ENCODE peak calls at places on chromosomes 6 and 20, in ten cellular contexts. N is WERI-Rb-1; Q is effector memory CD4-positive, alpha-beta T cell; R is endodermal cell; E is right cardiac atrium; G is IMR-90; L is dorsolateral prefrontal cortex; X is fibroblast of lung; C is brain microvascular endothelial cell; H is testis. I is an unnamed sample.

GRCh38 chr6:26141378-26141901 is 54.2 kb downstream of the HFE start:
- DNase-seq in Q (no peak), R (peak), N (no peak), X (no peak), G (no peak), C (no peak), H (peak), E (no peak), L (no peak), I (no peak)

GRCh38 chr6:109237082-109237985 is 142.0 kb downstream of the CEP57L1 start:
- DNase-seq in C (no peak), X (no peak), N (no peak), E (no peak), G (no peak), H (no peak), Q (no peak), L (no peak), R (no peak), I (no peak)

GRCh38 chr6:109308018-109308492 is 74.2 kb downstream of the CD164 start:
- DNase-seq in E (peak), Q (no peak), C (peak), R (no peak), X (peak), N (no peak), H (no peak), L (no peak), G (peak), I (peak)

GRCh38 chr20:57059055-57059617 is 207.3 kb downstream of the BMP7 start:
- DNase-seq in H (no peak), L (no peak), E (no peak), R (no peak), G (no peak), X (no peak), N (no peak), C (no peak), Q (no peak), I (no peak)

GRCh38 chr20:15616626-15617025 is 956.6 kb downstream of the KIF16B start:
- DNase-seq in X (no peak), L (no peak), C (peak), Q (no peak), G (peak), E (no peak), H (no peak), N (no peak), R (no peak), I (no peak)

GRCh38 chr20:45951474-45951873 is 17.0 kb downstream of the PCIF1 start:
- DNase-seq in N (no peak), G (no peak), E (no peak), C (no peak), H (no peak), Q (no peak), R (no peak), L (no peak), X (no peak), I (no peak)

GRCh38 chr6:44223471-44224153 is at the start of gene SLC29A1:
- DNase-seq in N (peak), G (peak), X (peak), C (no peak), Q (peak), L (peak), E (peak), R (peak), H (peak), I (peak)

GRCh38 chr6:154509421-154510143 is 903 bp downstream of the CNKSR3 start:
- DNase-seq in N (peak), R (peak), L (no peak), C (no peak), E (peak), G (no peak), H (peak), X (peak), Q (no peak), I (no peak)

GRCh38 chr6:36884610-36885009 is 1.1 kb upstream of the C6orf89 start:
- DNase-seq in R (no peak), X (no peak), N (no peak), C (no peak), G (no peak), L (no peak), H (no peak), E (no peak), Q (no peak), I (no peak)

GRCh38 chr6:46010270-46010669 is 5.4 kb downstream of the CLIC5 start:
- DNase-seq in C (no peak), N (no peak), L (no peak), R (no peak), X (no peak), H (no peak), Q (no peak), E (no peak), G (no peak), I (no peak)

GRCh38 chr6:121485359-121485809 is 49.9 kb downstream of the GJA1 start:
- DNase-seq in Q (no peak), R (no peak), X (no peak), H (no peak), G (peak), L (no peak), C (no peak), E (no peak), N (no peak), I (no peak)

GRCh38 chr6:34317172-34317477 is 68.3 kb upstream of the SMIM29 start:
- DNase-seq in N (no peak), R (no peak), E (no peak), Q (no peak), H (no peak), G (no peak), C (no peak), L (no peak), X (no peak), I (no peak)

GRCh38 chr6:170000071-170000843 is 248.8 kb downstream of the ERMARD start:
- DNase-seq in C (no peak), E (no peak), G (no peak), Q (no peak), X (no peak), H (no peak), R (no peak), N (no peak), L (peak), I (no peak)

GRCh38 chr20:49712918-49713778 is 530 bp downstream of the B4GALT5 start:
- DNase-seq in L (peak), G (peak), Q (peak), N (peak), E (peak), R (peak), X (no peak), C (no peak), H (peak), I (no peak)

GRCh38 chr6:127186889-127187288 is 68.4 kb downstream of the RSPO3 start:
- DNase-seq in Q (peak), X (no peak), N (peak), C (no peak), E (peak), R (peak), H (peak), G (no peak), L (no peak), I (peak)

GRCh38 chr6:43887340-43887858 is 117.4 kb downstream of the VEGFA start:
- DNase-seq in Q (no peak), R (no peak), N (no peak), E (no peak), X (no peak), G (no peak), H (peak), L (no peak), C (no peak), I (no peak)

DNA sequence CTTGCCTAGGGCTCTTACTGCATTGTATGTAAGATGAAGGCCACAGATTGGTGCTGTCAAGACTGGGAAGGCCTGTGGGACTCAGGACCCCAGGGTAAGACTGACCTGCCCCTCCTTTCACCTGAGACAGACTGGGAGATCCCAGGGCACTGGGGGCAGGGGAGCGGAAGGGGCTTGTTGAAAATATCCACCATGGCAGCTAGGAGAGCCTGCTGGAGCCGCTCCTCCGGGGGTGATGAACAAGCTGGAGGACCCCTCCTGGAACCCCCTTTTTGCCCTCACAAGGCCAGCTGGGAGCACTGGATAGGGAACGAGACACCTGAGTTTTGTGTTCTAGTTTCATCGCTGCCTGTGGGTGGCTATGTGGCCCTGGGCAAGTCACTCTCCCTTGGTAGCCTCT is 9.2 kb upstream of the SDCBP2 start:
- DNase-seq in Q (no peak), L (no peak), N (no peak), G (no peak), H (no peak), R (peak), C (no peak), X (no peak), E (no peak), I (no peak)
- H3K27ac ChIP-seq in Q (no peak), L (no peak), N (no peak), G (no peak), H (no peak), R (no peak), C (no peak), X (no peak), E (peak), I (no peak)

GRCh38 chr6:24489470-24489869 is at the start of gene GPLD1:
- DNase-seq in L (no peak), R (no peak), C (no peak), Q (no peak), N (no peak), X (no peak), H (no peak), G (no peak), E (no peak), I (no peak)
- H3K27ac ChIP-seq in L (no peak), R (no peak), C (no peak), Q (no peak), N (no peak), X (no peak), H (no peak), G (no peak), E (no peak), I (no peak)

GRCh38 chr6:166194885-166195860 is 27.5 kb upstream of the TBXT start:
- DNase-seq in G (no peak), L (no peak), R (peak), C (no peak), H (no peak), Q (no peak), N (no peak), E (peak), X (no peak), I (no peak)
- H3K27ac ChIP-seq in G (no peak), L (no peak), R (no peak), C (no peak), H (no peak), Q (no peak), N (no peak), E (no peak), X (no peak), I (no peak)

DNA sequence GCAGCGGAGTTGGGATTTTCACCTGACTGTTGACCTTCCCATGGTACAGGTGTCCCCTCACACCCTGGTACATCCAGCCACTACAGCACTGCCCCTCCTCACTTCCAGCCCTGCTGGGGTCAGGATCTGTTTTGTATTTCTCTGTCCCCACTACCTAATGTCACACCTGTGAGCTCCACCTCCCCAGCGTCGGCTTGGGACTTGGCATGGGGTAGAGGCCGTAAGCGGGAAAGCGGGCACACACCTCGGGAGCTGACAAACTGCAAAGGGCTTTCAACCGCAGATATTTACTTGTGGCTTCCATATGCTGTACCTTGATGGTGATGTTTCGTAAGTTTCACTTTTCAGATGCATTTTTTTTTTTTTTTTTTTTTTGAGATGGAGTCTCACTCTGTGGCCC is 5.4 kb upstream of the CCN5 start:
- DNase-seq in E (peak), N (no peak), G (no peak), H (no peak), C (no peak), R (no peak), L (no peak), X (no peak), Q (no peak), I (no peak)
- H3K27ac ChIP-seq in E (peak), N (no peak), G (no peak), H (no peak), C (no peak), R (no peak), L (no peak), X (no peak), Q (no peak), I (no peak)

GRCh38 chr20:22288957-22289356 is 295.4 kb downstream of the FOXA2 start:
- DNase-seq in G (no peak), X (no peak), N (no peak), R (no peak), C (no peak), E (no peak), H (no peak), L (no peak), Q (no peak), I (no peak)
- H3K27ac ChIP-seq in G (no peak), X (no peak), N (no peak), R (no peak), C (no peak), E (no peak), H (no peak), L (no peak), Q (no peak), I (no peak)

DNA sequence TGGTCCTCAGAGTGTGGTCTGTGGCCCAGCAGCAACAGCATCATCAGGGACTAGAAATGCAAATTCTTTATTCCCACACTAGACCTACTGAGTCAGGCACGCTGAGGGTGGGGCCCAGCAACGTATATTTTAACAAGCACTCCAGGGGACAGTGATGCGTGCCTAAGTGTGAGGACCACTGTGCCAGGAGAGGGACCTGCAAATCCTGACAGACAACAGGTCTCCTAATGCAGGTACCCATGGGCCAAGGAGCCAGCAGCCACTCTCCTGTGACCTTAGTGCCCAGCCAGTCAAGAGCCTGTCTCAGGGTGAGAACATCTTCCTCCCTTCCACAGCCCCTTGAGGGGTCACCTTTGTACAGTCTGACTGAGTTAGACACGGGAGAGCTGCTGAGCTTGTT is 8.0 kb upstream of the MYLK2 start:
- DNase-seq in N (no peak), X (no peak), L (no peak), R (no peak), H (no peak), C (peak), Q (no peak), G (no peak), E (no peak), I (no peak)
- H3K27ac ChIP-seq in N (no peak), X (no peak), L (no peak), R (no peak), H (no peak), C (peak), Q (no peak), G (no peak), E (peak), I (no peak)

DNA sequence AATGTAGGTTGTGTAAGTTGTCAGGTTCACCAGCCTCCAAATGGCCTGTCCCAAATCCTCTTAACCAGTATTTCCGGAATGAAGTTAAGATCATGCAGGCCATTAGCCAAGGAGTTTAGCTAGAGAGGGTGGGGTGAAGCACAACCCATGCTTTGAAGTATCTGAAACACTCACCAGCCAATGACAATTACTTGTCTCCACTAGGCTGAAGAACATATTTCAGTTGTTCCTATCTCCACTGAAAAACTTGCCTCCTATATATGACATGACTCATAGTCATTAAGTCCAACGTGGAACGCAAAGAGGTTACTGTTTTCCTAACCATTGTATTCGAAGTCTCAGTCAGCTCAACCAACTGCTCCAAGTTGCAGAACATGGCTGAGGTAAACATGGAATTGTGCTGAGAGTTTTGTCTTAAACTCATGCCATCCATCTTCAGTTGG is 37.4 kb upstream of the TNFAIP3 start:
- DNase-seq in C (no peak), Q (no peak), N (no peak), E (no peak), L (no peak), R (no peak), X (no peak), H (no peak), G (peak), I (no peak)
- H3K27ac ChIP-seq in C (peak), Q (no peak), N (no peak), E (no peak), L (no peak), R (no peak), X (no peak), H (no peak), G (no peak), I (no peak)